ENCODE peak calls at places on chromosomes 12 and 14, in eight cellular contexts. I, A, S, K, G, Z, Y and N are unnamed samples.

GRCh38 chr14:75274899-75275569 is 3.6 kb upstream of the FOS start:
- DNase-seq in I (no peak), A (peak; percentile 66), S (peak; percentile 66), K (no peak), G (no peak), Z (peak; percentile 96), Y (no peak), N (no peak)

GRCh38 chr14:44081146-44081545 is 425.9 kb downstream of the FSCB start:
- DNase-seq in I (peak; percentile 9), A (no peak), S (no peak), K (no peak), G (no peak), Z (no peak), Y (no peak), N (no peak)

GRCh38 chr14:77306406-77307098 is 14.1 kb downstream of the POMT2 start:
- DNase-seq in I (no peak), A (no peak), S (peak; percentile 49), K (no peak), G (no peak), Z (peak; percentile 21), Y (no peak), N (peak; percentile 20)

GRCh38 chr14:73744175-73744867 is 30.1 kb upstream of the PNMA1 start:
- DNase-seq in I (no peak), A (no peak), S (no peak), K (no peak), G (no peak), Z (no peak), Y (no peak), N (no peak)

GRCh38 chr12:75868501-75868900 is 163.1 kb downstream of the PHLDA1 start:
- DNase-seq in I (no peak), A (no peak), S (peak; percentile 46), K (no peak), G (no peak), Z (no peak), Y (no peak), N (no peak)

GRCh38 chr12:91109148-91109564 is 2.1 kb downstream of the LUM start:
- DNase-seq in I (peak; percentile 81), A (peak; percentile 49), S (peak; percentile 78), K (peak; percentile 88), G (peak; percentile 78), Z (peak; percentile 80), Y (peak; percentile 78), N (peak; percentile 68)

GRCh38 chr12:116436561-116437249 is 122.5 kb upstream of the MAP1LC3B2 start:
- DNase-seq in I (no peak), A (no peak), S (no peak), K (no peak), G (no peak), Z (no peak), Y (no peak), N (no peak)

GRCh38 chr12:1806301-1807106 is 13.9 kb upstream of the LRTM2 start:
- DNase-seq in I (no peak), A (no peak), S (no peak), K (no peak), G (no peak), Z (no peak), Y (no peak), N (no peak)

GRCh38 chr12:122051231-122051876 is 27.2 kb upstream of the MLXIP start:
- DNase-seq in I (peak; percentile 30), A (no peak), S (no peak), K (no peak), G (no peak), Z (peak; percentile 44), Y (no peak), N (no peak)

GRCh38 chr12:96902076-96902475 is 5.0 kb upstream of the NEDD1 start:
- DNase-seq in I (peak; percentile 29), A (no peak), S (no peak), K (no peak), G (no peak), Z (no peak), Y (no peak), N (no peak)

GRCh38 chr12:27870939-27871338 is 90.9 kb upstream of the MANSC4 start:
- DNase-seq in I (peak; percentile 43), A (no peak), S (peak; percentile 79), K (no peak), G (no peak), Z (peak; percentile 90), Y (no peak), N (peak; percentile 69)

GRCh38 chr12:95473440-95473946 is 459 bp upstream of the METAP2 start:
- DNase-seq in I (peak; percentile 58), A (peak; percentile 47), S (no peak), K (peak; percentile 49), G (peak; percentile 27), Z (peak; percentile 41), Y (peak; percentile 43), N (peak; percentile 12)

GRCh38 chr12:13075114-13075471 is 28.4 kb downstream of the GSG1 start:
- DNase-seq in I (no peak), A (no peak), S (no peak), K (no peak), G (no peak), Z (peak; percentile 15), Y (no peak), N (no peak)

GRCh38 chr12:12007001-12007712 is 63.6 kb upstream of the BCL2L14 start:
- DNase-seq in I (peak; percentile 43), A (no peak), S (peak; percentile 71), K (no peak), G (no peak), Z (peak; percentile 25), Y (no peak), N (peak; percentile 22)

GRCh38 chr12:8899835-8900234 is 14.5 kb upstream of the PHC1 start:
- DNase-seq in I (no peak), A (no peak), S (no peak), K (no peak), G (no peak), Z (no peak), Y (no peak), N (no peak)

GRCh38 chr12:76489737-76490136 is 69.8 kb downstream of the OSBPL8 start:
- DNase-seq in I (peak; percentile 63), A (no peak), S (peak; percentile 13), K (no peak), G (no peak), Z (peak; percentile 31), Y (no peak), N (peak; percentile 55)

GRCh38 chr12:12901158-12901791 is 9.9 kb downstream of the GPRC5A start:
- DNase-seq in I (peak; percentile 98), A (no peak), S (peak; percentile 87), K (no peak), G (no peak), Z (peak; percentile 94), Y (no peak), N (peak; percentile 94)

GRCh38 chr12:110185626-110186025 is 61.5 kb downstream of the IFT81 start:
- DNase-seq in I (no peak), A (no peak), S (no peak), K (no peak), G (no peak), Z (no peak), Y (no peak), N (no peak)

GRCh38 chr12:2895511-2895910 is 4.8 kb downstream of the TULP3 start:
- DNase-seq in I (no peak), A (no peak), S (no peak), K (no peak), G (no peak), Z (no peak), Y (no peak), N (no peak)

GRCh38 chr14:60488175-60488574 is 2.3 kb upstream of the C14orf39 start:
- DNase-seq in I (no peak), A (no peak), S (no peak), K (no peak), G (no peak), Z (no peak), Y (peak; percentile 22), N (no peak)

GRCh38 chr14:90642239-90642717 is 174.0 kb downstream of the TTC7B start:
- DNase-seq in I (peak; percentile 19), A (no peak), S (peak; percentile 57), K (peak; percentile 30), G (no peak), Z (peak; percentile 32), Y (peak; percentile 84), N (no peak)

DNA sequence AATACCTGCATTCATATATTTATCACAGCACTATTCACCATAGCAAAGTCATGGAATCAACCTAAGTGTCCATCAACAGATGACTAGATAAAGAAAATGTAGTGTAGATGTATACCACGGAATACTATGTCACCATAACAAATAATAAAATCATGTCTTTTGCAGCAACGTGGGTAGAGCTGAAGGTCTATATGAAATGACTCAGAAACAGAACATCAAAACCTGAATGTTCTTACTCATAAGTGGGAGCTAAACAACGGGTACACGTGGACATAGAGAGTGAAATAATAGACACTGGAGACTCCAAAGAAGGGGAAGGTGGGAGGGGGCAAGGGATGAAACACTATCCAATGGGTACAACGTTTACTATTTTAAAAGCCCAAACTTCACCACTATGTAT is 37.9 kb downstream of the SLC38A1 start:
- DNase-seq in I (no peak), A (no peak), S (no peak), K (no peak), G (no peak), Z (no peak), Y (no peak), N (no peak)
- TF ChIP-seq CTCF in I (no peak), A (no peak), S (no peak), K (no peak), G (no peak), Z (no peak), Y (no peak), N (no peak)

GRCh38 chr12:29024117-29024516 is 125.0 kb upstream of the FAR2 start:
- DNase-seq in I (peak; percentile 14), A (no peak), S (no peak), K (no peak), G (no peak), Z (no peak), Y (peak; percentile 15), N (no peak)
- TF ChIP-seq CTCF in I (peak; percentile 5), A (no peak), S (no peak), K (no peak), G (peak; percentile 45), Z (peak; percentile 10), Y (peak; percentile 55), N (peak; percentile 31)

GRCh38 chr14:67766035-67766680 is 50.2 kb downstream of the ZFYVE26 start:
- DNase-seq in I (no peak), A (no peak), S (no peak), K (no peak), G (no peak), Z (no peak), Y (no peak), N (no peak)
- TF ChIP-seq CTCF in I (no peak), A (no peak), S (no peak), K (no peak), G (no peak), Z (no peak), Y (no peak), N (no peak)

DNA sequence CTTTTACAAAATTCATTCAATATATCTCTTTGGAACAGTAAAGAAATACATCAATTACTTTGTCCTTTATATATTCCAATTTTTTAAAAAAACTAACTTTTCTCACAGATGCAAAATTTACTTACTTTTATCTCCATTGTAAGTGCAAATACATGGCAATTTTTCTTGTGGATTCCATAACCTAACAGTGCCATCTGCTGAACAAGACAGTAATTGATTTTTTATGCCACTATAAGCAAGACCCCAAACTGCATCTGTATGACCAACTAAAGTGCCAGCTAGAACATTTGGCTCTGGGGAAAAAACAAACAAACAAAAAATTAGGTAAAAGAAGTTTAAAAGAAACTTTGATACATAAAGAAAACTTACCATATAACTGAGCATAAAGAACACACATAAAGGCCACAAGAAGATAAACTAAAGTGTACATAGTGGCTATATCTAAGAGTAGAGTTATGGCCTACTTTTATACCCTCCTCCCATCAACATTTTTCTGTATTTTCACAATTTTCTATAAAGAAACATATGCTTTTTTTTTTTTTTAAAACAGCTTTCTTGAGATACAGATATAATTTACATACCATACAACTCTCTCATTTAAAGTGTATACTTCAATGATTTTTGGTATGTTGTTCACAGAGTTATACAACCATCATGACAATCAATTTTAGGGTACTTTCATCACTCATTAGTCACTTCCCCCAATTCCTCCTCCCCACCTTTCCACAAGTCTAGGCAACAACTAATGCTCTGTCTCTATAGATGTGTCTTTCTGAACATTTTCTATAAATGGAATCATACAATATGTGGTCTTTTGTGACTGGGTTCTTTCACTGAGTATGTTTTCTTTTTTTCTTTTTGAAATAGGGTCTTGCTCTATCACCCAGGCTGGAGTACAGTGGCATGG is 32.6 kb downstream of the COCH start:
- DNase-seq in I (peak; percentile 43), A (no peak), S (peak; percentile 17), K (no peak), G (no peak), Z (peak; percentile 15), Y (no peak), N (no peak)
- TF ChIP-seq CTCF in I (peak; percentile 24), A (no peak), S (peak; percentile 26), K (peak; percentile 25), G (no peak), Z (peak; percentile 39), Y (peak; percentile 34), N (peak; percentile 64)